ENCODE peak calls at places on chromosomes 3 and 15, in four cellular contexts. G is effector memory CD8-positive, alpha-beta T cell; A is NCI-H774; X is amygdala. V is an unnamed sample.
A peak's percentile ranks its signal among the peaks of the same experiment; 100 is the strongest.

GRCh38 chr3:119173325-119173724 is at the start of gene UPK1B:
- DNase-seq in G (no peak), A (no peak), X (no peak), V (no peak)

GRCh38 chr3:194623449-194624290 is 9.5 kb downstream of the TMEM44 start:
- DNase-seq in G (no peak), A (no peak), X (no peak), V (no peak)

GRCh38 chr15:69552057-69552815 is 99.6 kb downstream of the RPLP1 start:
- DNase-seq in G (no peak), A (no peak), X (no peak), V (no peak)

GRCh38 chr3:16801698-16802097 is 83.1 kb upstream of the PLCL2 start:
- DNase-seq in G (no peak), A (no peak), X (peak; percentile 17), V (no peak)

GRCh38 chr3:22225161-22225560 is 474.2 kb upstream of the ZNF385D start:
- DNase-seq in G (no peak), A (no peak), X (no peak), V (no peak)

GRCh38 chr15:78110916-78111475 is 18.6 kb downstream of the SH2D7 start:
- DNase-seq in G (no peak), A (no peak), X (no peak), V (no peak)

GRCh38 chr3:79297242-79297641 is 470.6 kb downstream of the ROBO1 start:
- DNase-seq in G (no peak), A (peak; percentile 65), X (no peak), V (no peak)

GRCh38 chr15:78909791-78910228 is 35.0 kb downstream of the CTSH start:
- DNase-seq in G (peak; percentile 21), A (no peak), X (no peak), V (no peak)

GRCh38 chr3:97613139-97613538 is 151.4 kb upstream of the ARL6 start:
- DNase-seq in G (no peak), A (no peak), X (no peak), V (no peak)

GRCh38 chr3:9947025-9947995 is 4.9 kb downstream of the PRRT3 start:
- DNase-seq in G (no peak), A (peak; percentile 26), X (peak; percentile 62), V (peak; percentile 67)

GRCh38 chr3:41175365-41175764 is 23.9 kb upstream of the CTNNB1 start:
- DNase-seq in G (no peak), A (no peak), X (no peak), V (no peak)

GRCh38 chr3:195040773-195041520 is 230.0 kb downstream of the XXYLT1 start:
- DNase-seq in G (no peak), A (no peak), X (no peak), V (no peak)

GRCh38 chr3:129276385-129276784 is 2.3 kb upstream of the HMCES start:
- DNase-seq in G (no peak), A (no peak), X (no peak), V (no peak)

GRCh38 chr3:187567741-187568140 is 102.5 kb downstream of the SST start:
- DNase-seq in G (no peak), A (no peak), X (no peak), V (no peak)

GRCh38 chr15:94582368-94582767 is 351.0 kb downstream of the MCTP2 start:
- DNase-seq in G (no peak), A (peak; percentile 7), X (no peak), V (no peak)

GRCh38 chr3:79011821-79012529 is 755.8 kb downstream of the ROBO1 start:
- DNase-seq in G (no peak), A (no peak), X (no peak), V (no peak)

GRCh38 chr15:82533801-82534200 is 6.5 kb downstream of the RPS17 start:
- DNase-seq in G (no peak), A (no peak), X (no peak), V (no peak)

GRCh38 chr3:186746008-186746407 is 28.8 kb downstream of the KNG1 start:
- DNase-seq in G (no peak), A (no peak), X (peak; percentile 1), V (no peak)

V was measured in ovary.